ENCODE peak calls at places on chromosomes 1 and 21, in four cellular contexts. G is HL-60, S is upper lobe of right lung, P is astrocyte of the cerebellum. Y is an unnamed sample.

GRCh38 chr1:172761581-172762025 is 102.7 kb downstream of the FASLG start:
- DNase-seq in S (no peak), P (peak), G (no peak), Y (no peak)

GRCh38 chr21:36647279-36648093 is 51.4 kb upstream of the SIM2 start:
- DNase-seq in G (no peak), S (peak), P (no peak), Y (peak)

GRCh38 chr1:94418664-94419655 is 771 bp downstream of the ABCD3 start:
- DNase-seq in P (no peak), G (no peak), S (peak), Y (no peak)

GRCh38 chr1:154861607-154862094 is 8.4 kb downstream of the KCNN3 start:
- DNase-seq in P (no peak), S (no peak), G (no peak), Y (no peak)

GRCh38 chr21:39189857-39190604 is 6.8 kb upstream of the PSMG1 start:
- DNase-seq in G (no peak), P (no peak), S (no peak), Y (no peak)

GRCh38 chr21:17514124-17514481 is 1.3 kb downstream of the CXADR start:
- DNase-seq in G (no peak), S (no peak), P (no peak), Y (no peak)

GRCh38 chr1:206508130-206508884 is 976 bp downstream of the RASSF5 start:
- DNase-seq in G (no peak), S (peak), P (no peak), Y (no peak)

GRCh38 chr1:111202707-111203623 is 2.5 kb upstream of the DENND2D start:
- DNase-seq in P (no peak), S (no peak), G (no peak), Y (no peak)

GRCh38 chr1:30262158-30262557 is 461.2 kb downstream of the MATN1 start:
- DNase-seq in P (no peak), S (peak), G (no peak), Y (no peak)

GRCh38 chr1:117313555-117313954 is 53.7 kb upstream of the MAN1A2 start:
- DNase-seq in G (no peak), S (no peak), P (no peak), Y (no peak)

GRCh38 chr1:16248603-16249534 is 11.9 kb upstream of the CPLANE2 start:
- DNase-seq in P (peak), S (peak), G (no peak), Y (peak)

GRCh38 chr1:87155180-87155579 is 173.5 kb upstream of the LMO4 start:
- DNase-seq in P (no peak), G (no peak), S (no peak), Y (no peak)

GRCh38 chr1:204325944-204326343 is 33.8 kb downstream of the PLEKHA6 start:
- DNase-seq in G (no peak), S (no peak), P (no peak), Y (no peak)

GRCh38 chr1:40039245-40039756 is 1.2 kb upstream of the CAP1 start:
- DNase-seq in S (no peak), G (no peak), P (peak), Y (no peak)

GRCh38 chr1:31671556-31672201 is 27.0 kb upstream of the PEF1 start:
- DNase-seq in G (no peak), P (no peak), S (no peak), Y (no peak)

GRCh38 chr1:19620786-19621185 is 23.3 kb upstream of the NBL1 start:
- DNase-seq in P (no peak), G (no peak), S (no peak), Y (no peak)
- H3K4me3 ChIP-seq in P (no peak), G (no peak), S (no peak), Y (no peak)

DNA sequence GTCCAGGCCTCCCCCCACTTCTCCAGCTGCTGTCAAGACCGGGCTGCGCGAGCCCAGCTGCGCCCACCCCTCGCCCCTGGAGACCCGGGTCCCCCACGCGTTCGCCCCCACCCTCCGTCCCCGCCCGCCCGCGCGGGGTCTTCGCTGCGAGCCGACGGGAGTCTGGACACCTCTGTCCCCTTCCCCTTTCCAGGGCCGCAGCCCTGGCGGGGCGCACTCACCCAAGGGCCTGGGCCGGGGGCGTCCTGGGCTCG is 197 bp downstream of the RAP1GAP start:
- DNase-seq in G (no peak), S (no peak), P (no peak), Y (no peak)
- H3K4me3 ChIP-seq in G (peak), S (peak), P (peak), Y (peak)

GRCh38 chr1:26744075-26744958 is 43.4 kb upstream of the PIGV start:
- DNase-seq in P (no peak), S (peak), G (peak), Y (peak)
- H3K4me3 ChIP-seq in P (no peak), S (peak), G (no peak), Y (no peak)

DNA sequence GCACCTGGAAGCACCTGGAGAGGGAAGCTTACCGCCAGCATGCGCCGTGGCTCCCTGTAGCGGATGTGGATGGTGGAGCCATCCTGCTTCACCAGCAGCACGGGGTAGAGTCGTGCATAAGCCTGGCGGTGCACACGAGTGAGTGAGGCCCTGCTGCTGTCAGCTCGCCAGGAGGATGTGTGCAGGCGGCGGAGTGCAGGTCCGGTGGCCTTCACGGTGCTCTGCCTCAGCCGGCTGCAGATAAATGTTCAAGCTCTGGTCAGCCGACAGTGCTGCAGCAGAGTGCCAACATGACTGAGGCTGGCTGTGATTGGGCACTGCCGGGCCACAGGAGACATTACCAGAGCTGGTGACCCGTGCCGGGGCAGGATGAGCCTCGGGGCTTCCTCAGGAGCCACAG is 1.5 kb downstream of the MRPL55 start:
- DNase-seq in S (no peak), P (no peak), G (no peak), Y (no peak)
- H3K4me3 ChIP-seq in S (no peak), P (no peak), G (no peak), Y (no peak)